ENCODE peak calls at places on chromosomes 12 and 14, in seven cellular contexts. V, W, N, X, Y, B and U are unnamed samples.

GRCh38 chr14:74522740-74523139 is 29.2 kb downstream of the ISCA2 start:
- DNase-seq in V (no peak), W (no peak), N (no peak), X (no peak), Y (no peak), B (no peak), U (no peak)

GRCh38 chr14:65321370-65321875 is 91.1 kb upstream of the FUT8 start:
- DNase-seq in V (peak), W (no peak), N (no peak), X (no peak), Y (no peak), B (no peak), U (no peak)

GRCh38 chr12:55499810-55500252 is 7.7 kb downstream of the OR6C68 start:
- DNase-seq in V (no peak), W (no peak), N (no peak), X (no peak), Y (no peak), B (no peak), U (no peak)

GRCh38 chr12:51528852-51529545 is 62.0 kb upstream of the SCN8A start:
- DNase-seq in V (peak), W (no peak), N (no peak), X (no peak), Y (no peak), B (no peak), U (peak)

GRCh38 chr14:36944307-36945010 is 227.9 kb downstream of the SLC25A21 start:
- DNase-seq in V (no peak), W (peak), N (peak), X (no peak), Y (no peak), B (no peak), U (no peak)

GRCh38 chr14:76015191-76015590 is 29.6 kb downstream of the IFT43 start:
- DNase-seq in V (no peak), W (no peak), N (no peak), X (no peak), Y (no peak), B (no peak), U (no peak)

GRCh38 chr12:100253437-100253836 is 13.4 kb downstream of the DEPDC4 start:
- DNase-seq in V (no peak), W (no peak), N (no peak), X (no peak), Y (no peak), B (no peak), U (no peak)

GRCh38 chr14:81219821-81220487 is 805 bp downstream of the GTF2A1 start:
- DNase-seq in V (peak), W (peak), N (no peak), X (no peak), Y (no peak), B (no peak), U (peak)

GRCh38 chr12:92502417-92503028 is 200.3 kb upstream of the PLEKHG7 start:
- DNase-seq in V (peak), W (no peak), N (no peak), X (no peak), Y (no peak), B (no peak), U (peak)

GRCh38 chr12:40162022-40162421 is 56.1 kb upstream of the SLC2A13 start:
- DNase-seq in V (no peak), W (no peak), N (no peak), X (no peak), Y (no peak), B (no peak), U (peak)

GRCh38 chr12:121223283-121223946 is 13.5 kb downstream of the P2RX4 start:
- DNase-seq in V (no peak), W (no peak), N (no peak), X (peak), Y (no peak), B (no peak), U (peak)

DNA sequence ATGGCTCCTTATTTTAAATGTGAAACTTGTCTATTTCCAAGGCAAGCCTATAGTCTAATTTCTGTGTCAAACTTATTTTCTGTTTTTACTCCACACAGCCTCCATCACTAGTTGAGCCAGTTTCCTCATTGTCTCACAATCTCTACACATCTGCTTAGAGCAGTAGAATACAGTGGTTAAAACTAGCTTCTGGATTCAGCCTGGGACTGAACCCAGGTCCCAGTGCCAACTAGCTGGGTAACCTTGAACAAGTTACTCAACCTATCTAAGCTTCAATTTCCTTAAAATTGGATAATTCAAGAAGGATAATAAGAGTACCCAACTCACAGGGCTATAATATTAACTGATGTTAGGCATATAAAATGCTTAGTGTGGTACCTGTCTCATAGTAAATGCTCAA is 304.7 kb upstream of the NPAS3 start:
- DNase-seq in V (no peak), W (no peak), N (no peak), X (no peak), Y (no peak), B (no peak), U (no peak)
- H3K18ac ChIP-seq in V (no peak), W (no peak), N (no peak), X (no peak), Y (no peak), B (no peak), U (no peak)

DNA sequence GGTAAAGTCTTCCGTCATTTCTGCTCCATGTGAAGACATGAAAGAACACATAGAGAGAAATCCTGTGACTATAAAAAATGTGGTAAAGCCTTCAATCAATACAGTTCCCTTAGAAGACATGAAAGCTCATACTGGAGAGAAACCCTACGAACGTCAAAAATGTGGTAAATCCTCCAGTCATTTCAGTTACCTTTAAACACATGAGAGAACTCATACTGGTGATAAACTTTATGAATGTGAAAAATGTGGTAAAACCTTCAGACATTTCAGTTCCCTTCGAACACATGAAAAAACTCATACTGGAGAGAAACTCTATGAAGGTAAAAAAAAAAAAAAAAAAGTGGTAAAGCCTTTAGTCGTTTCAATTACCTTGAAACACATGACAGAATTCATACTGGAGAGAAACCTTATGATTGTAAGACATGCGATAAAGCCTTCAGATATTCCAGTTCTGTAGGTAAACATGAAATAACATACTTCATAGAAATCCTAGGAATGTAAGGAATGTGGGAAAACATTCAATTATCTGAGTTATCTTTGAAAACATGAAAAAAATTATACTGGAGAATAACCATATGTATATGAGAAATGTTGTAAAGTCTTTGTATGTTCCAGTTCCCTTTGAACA is 60.4 kb downstream of the MAP4K5 start:
- DNase-seq in V (peak), W (no peak), N (no peak), X (no peak), Y (no peak), B (no peak), U (no peak)
- H2AK5ac ChIP-seq in V (no peak), W (no peak), N (no peak), X (no peak), Y (no peak), B (no peak), U (no peak)

DNA sequence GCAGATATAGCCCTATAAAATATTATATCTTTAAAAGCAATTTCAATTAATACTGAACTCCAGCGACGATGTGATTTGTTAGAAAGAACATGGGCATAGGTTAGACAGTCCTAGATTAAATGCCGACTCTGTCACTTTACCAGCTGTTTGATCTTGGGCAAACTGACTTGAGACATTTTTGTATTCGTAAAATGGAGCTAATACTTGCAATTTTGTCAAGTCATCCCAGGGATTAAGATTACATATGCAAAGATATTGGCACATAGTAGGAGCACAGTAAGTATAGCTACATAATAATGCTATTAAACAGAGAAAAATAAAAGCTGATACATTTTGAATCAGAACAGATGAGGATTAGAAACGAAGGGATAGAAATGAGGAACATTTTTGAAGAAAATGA is 9.0 kb downstream of the INSM2 start:
- DNase-seq in V (no peak), W (no peak), N (no peak), X (no peak), Y (no peak), B (no peak), U (no peak)
- H3K18ac ChIP-seq in V (no peak), W (no peak), N (no peak), X (no peak), Y (no peak), B (no peak), U (no peak)

GRCh38 chr14:23536494-23536893 is 15.1 kb downstream of the ZFHX2 start:
- DNase-seq in V (no peak), W (no peak), N (no peak), X (no peak), Y (no peak), B (no peak), U (no peak)
- H2AK5ac ChIP-seq in V (no peak), W (no peak), N (no peak), X (no peak), Y (no peak), B (no peak), U (no peak)

GRCh38 chr12:33551006-33551405 is 111.4 kb upstream of the SYT10 start:
- DNase-seq in V (no peak), W (no peak), N (no peak), X (no peak), Y (no peak), B (no peak), U (no peak)
- H3K18ac ChIP-seq in V (no peak), W (no peak), N (no peak), X (no peak), Y (no peak), B (no peak), U (no peak)

DNA sequence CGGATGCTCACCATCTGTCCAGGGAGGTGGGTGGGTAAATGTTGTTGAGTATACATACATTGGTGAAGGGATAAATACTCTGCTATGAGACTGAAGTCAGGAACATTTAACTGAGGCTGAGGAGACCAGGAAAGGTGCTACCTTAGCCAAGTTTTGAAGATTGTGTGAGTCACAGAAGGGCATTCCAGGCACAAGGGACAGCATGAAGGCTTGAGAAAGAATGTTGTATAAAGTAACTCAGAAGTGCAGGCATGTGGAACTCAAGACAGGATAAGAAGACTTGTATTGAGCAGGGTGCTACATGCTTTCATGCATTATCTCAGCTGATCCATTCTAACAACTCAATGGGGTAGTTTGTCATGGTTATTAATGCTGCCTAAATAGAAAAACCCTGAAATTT is 112.7 kb downstream of the IPO8 start:
- DNase-seq in V (peak), W (peak), N (no peak), X (no peak), Y (no peak), B (no peak), U (no peak)
- H2AK5ac ChIP-seq in V (no peak), W (no peak), N (no peak), X (no peak), Y (no peak), B (no peak), U (no peak)

GRCh38 chr12:127944211-127944899 is 322.6 kb upstream of the TMEM132C start:
- DNase-seq in V (no peak), W (no peak), N (no peak), X (no peak), Y (no peak), B (no peak), U (no peak)

GRCh38 chr12:127943481-127944210 is 323.3 kb upstream of the TMEM132C start:
- DNase-seq in V (no peak), W (no peak), N (peak), X (no peak), Y (no peak), B (no peak), U (peak)

GRCh38 chr12:127942981-127943380 is 324.0 kb upstream of the TMEM132C start:
- DNase-seq in V (no peak), W (no peak), N (no peak), X (no peak), Y (no peak), B (no peak), U (no peak)

DNA sequence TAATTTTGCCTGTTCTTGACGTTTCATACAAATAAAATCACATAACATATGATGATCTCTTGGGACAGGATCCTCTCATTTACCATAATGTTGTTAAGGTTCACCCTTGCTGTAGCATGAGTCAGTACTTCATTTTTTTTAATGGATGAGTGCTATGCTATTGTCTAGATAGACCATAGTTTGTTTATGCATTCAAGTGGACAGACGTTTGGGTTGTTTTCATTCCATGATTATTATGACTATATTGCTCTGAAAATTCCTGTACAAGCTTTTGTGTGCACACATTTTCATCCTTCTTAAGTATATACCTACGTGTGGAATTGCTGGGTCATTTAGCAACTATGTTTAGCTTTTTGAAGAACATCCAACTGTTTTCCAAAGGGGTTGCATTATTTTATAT is 325.6 kb upstream of the TMEM132C start:
- DNase-seq in V (no peak), W (no peak), N (no peak), X (no peak), Y (no peak), B (no peak), U (no peak)
- H3K18ac ChIP-seq in V (no peak), W (no peak), N (no peak), X (no peak), Y (no peak), B (no peak), U (no peak)

DNA sequence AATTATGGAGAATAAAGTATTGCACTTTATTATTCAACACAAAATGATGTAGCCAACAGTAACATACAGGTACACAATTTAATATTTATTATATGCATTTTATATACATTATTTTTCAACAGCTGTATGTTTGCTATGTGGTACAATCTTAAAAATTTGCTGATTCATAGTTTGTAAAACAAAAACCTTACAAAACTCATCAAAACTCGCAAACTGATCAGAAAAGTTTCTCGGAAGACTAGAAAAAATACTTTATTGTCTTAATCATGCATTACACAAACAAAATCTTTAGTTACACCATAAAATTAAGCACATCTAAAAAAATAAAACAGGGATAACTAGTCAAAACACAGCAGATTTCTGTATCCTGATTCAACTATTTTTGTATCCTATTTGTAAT is 19.5 kb downstream of the COCH start:
- DNase-seq in V (no peak), W (no peak), N (no peak), X (no peak), Y (no peak), B (no peak), U (no peak)
- H2AK5ac ChIP-seq in V (no peak), W (no peak), N (no peak), X (no peak), Y (no peak), B (no peak), U (no peak)

GRCh38 chr14:22188346-22188745 is 400.7 kb downstream of the DAD1 start:
- DNase-seq in V (no peak), W (peak), N (no peak), X (no peak), Y (no peak), B (no peak), U (no peak)
- H3K18ac ChIP-seq in V (no peak), W (peak), N (no peak), X (no peak), Y (no peak), B (no peak), U (no peak)

DNA sequence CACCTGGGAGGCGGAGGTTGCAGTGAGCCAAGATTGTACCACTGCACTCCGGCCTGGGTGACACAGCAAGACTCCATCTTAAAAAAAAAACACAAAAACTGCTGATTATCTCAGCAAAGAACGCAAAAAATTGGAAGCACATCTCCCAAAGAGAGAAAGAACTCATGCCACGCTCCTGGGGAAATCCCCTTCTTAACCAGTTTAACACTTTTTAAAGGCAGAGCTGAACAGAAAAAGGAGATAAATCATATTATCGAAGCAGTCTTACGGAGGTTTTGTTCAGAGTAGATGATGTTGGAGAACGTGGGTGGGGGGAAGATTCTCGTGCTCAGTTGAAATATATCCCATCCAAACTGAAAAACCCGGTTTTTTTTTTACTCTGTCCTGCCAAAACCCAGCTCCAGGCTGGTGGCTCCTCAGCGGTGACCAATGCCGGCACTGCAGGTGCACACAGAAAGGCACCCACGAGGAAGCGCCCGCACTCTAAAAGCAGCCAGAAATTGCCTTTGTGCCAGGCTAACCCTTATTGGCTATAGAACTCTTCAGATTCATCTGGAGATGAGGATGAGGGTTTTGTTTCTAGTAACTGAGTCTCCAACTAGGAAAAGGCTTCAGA is 100.2 kb upstream of the PARP11 start:
- DNase-seq in V (peak), W (no peak), N (no peak), X (peak), Y (no peak), B (no peak), U (no peak)
- H2AK5ac ChIP-seq in V (no peak), W (no peak), N (no peak), X (no peak), Y (no peak), B (no peak), U (no peak)